ENCODE peak calls at places on chromosome 11, in eight cellular contexts. I is Panc1, W is HCT116, N is SK-N-SH, Z is endothelial cell of umbilical vein, U is upper lobe of left lung, D is transverse colon, R is sigmoid colon. H is an unnamed sample.
A peak's percentile ranks its signal among the peaks of the same experiment; 100 is the strongest.

GRCh38 chr11:125262194-125262824 is 97.8 kb downstream of the PKNOX2 start:
- DNase-seq in D (no peak), U (no peak), N (no peak), Z (no peak), R (no peak), W (no peak), I (no peak), H (no peak)

GRCh38 chr11:1824221-1825038 is 10.4 kb upstream of the SYT8 start:
- DNase-seq in U (no peak), I (no peak), W (no peak), R (no peak), Z (no peak), N (no peak), D (no peak), H (no peak)

GRCh38 chr11:57054782-57055181 is 66.1 kb downstream of the OR5AK2 start:
- DNase-seq in N (peak; percentile 32), I (no peak), W (no peak), U (no peak), Z (no peak), R (no peak), D (no peak), H (no peak)

GRCh38 chr11:7677071-7677470 is 3.8 kb upstream of the CYB5R2 start:
- DNase-seq in R (no peak), I (no peak), W (no peak), Z (peak; percentile 19), N (no peak), U (no peak), D (no peak), H (no peak)

GRCh38 chr11:86570457-86570856 is 102.0 kb downstream of the ME3 start:
- DNase-seq in U (no peak), R (no peak), N (no peak), W (no peak), Z (no peak), I (no peak), D (no peak), H (no peak)

GRCh38 chr11:128701086-128701485 is 7.2 kb downstream of the FLI1 start:
- DNase-seq in N (no peak), I (no peak), W (no peak), U (no peak), R (no peak), Z (peak; percentile 36), D (no peak), H (no peak)

GRCh38 chr11:46603704-46604308 is 10.0 kb upstream of the AMBRA1 start:
- DNase-seq in D (no peak), N (no peak), U (no peak), W (no peak), I (no peak), Z (no peak), R (no peak), H (no peak)

GRCh38 chr11:28736256-28736655 is 628.1 kb downstream of the METTL15 start:
- DNase-seq in R (no peak), W (no peak), U (no peak), D (no peak), Z (no peak), I (no peak), N (no peak), H (no peak)

GRCh38 chr11:17343907-17344306 is 7.7 kb upstream of the NCR3LG1 start:
- DNase-seq in W (peak; percentile 56), I (no peak), R (no peak), Z (no peak), U (no peak), N (no peak), D (no peak), H (no peak)

GRCh38 chr11:12137938-12138731 is 27.7 kb downstream of the MICAL2 start:
- DNase-seq in U (peak; percentile 22), Z (peak; percentile 82), R (peak; percentile 65), D (peak; percentile 12), I (no peak), N (peak; percentile 38), W (no peak), H (no peak)

GRCh38 chr11:22479986-22480740 is 142.0 kb downstream of the SLC17A6 start:
- DNase-seq in N (no peak), R (no peak), D (no peak), U (no peak), Z (no peak), I (no peak), W (no peak), H (no peak)

GRCh38 chr11:9351956-9352355 is 32.5 kb upstream of the IPO7 start:
- DNase-seq in U (no peak), D (no peak), R (no peak), I (no peak), W (no peak), Z (no peak), N (no peak), H (no peak)

GRCh38 chr11:113408887-113409286 is 21.3 kb downstream of the ANKK1 start:
- DNase-seq in D (no peak), W (no peak), Z (no peak), U (no peak), N (no peak), R (no peak), I (no peak), H (no peak)

GRCh38 chr11:113408206-113408605 is 20.6 kb downstream of the ANKK1 start:
- DNase-seq in N (no peak), D (no peak), I (no peak), U (no peak), W (no peak), R (no peak), Z (no peak), H (no peak)

GRCh38 chr11:113410414-113411135 is 23.0 kb downstream of the ANKK1 start:
- DNase-seq in R (no peak), Z (no peak), D (no peak), N (no peak), U (no peak), W (no peak), I (no peak), H (no peak)

GRCh38 chr11:113412675-113413074 is 25.1 kb downstream of the ANKK1 start:
- DNase-seq in W (no peak), Z (no peak), U (no peak), N (no peak), I (no peak), R (no peak), D (no peak), H (no peak)

DNA sequence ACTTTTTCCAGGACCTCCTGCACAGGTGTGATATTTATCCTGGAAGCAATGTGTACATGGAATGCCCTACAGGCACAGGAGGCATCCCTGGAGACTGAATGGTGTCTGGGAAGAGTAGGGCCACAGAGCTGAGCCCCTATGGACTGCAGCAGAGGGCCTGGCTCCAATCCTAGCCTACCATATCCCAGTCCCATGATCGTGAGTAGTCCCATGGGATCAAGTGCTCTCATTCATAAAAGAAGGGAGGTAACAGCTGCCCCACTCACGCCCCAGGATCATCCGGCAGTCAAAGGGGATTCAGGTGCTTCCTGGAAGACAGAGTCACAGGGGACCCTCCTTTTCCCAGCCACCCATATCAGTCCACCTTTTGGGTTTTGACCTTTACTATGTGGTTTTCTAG is 24.0 kb downstream of the ANKK1 start:
- DNase-seq in R (no peak), Z (no peak), I (no peak), N (no peak), W (no peak), U (no peak), D (no peak), H (no peak)
- H3K4me3 ChIP-seq in R (no peak overlapping the region), Z (no peak overlapping the region), I (no peak overlapping the region), N (no peak overlapping the region), W (no peak overlapping the region), U (no peak overlapping the region), D (no peak overlapping the region), H (no peak overlapping the region)

GRCh38 chr11:3169952-3170755 is 5.0 kb upstream of the OSBPL5 start:
- DNase-seq in Z (no peak), R (no peak), I (no peak), D (no peak), U (no peak), N (no peak), W (no peak), H (no peak)
- TF ChIP-seq CTCF in Z (no peak), R (no peak), I (no peak), D (no peak), U (no peak), N (no peak), W (no peak), H (no peak)

DNA sequence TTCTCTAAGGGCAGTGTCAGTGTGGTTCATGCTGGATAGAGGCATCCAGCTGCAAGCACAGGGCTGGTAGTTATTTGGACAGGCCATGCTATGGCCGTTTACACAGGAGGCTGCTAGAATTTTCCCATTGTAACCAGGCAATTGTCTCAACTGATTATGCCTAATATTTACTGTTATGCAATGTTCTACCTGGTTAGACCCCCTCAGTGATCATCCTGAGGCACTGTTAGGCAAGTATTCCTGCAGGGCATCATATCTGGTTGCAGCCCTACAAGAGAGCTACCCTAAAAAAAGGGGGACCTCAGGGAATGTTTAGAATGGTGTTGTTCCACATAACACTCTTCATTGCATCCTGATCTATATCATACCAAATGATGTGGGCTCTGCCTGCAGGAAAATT is 1124.6 kb downstream of the JRKL start:
- DNase-seq in N (no peak), I (no peak), D (no peak), U (no peak), Z (no peak), W (no peak), R (no peak), H (no peak)
- TF ChIP-seq POLR2AphosphoS5 in N (no peak), I (no peak), D (no peak), U (no peak), Z (no peak), W (no peak), R (no peak), H (no peak)

DNA sequence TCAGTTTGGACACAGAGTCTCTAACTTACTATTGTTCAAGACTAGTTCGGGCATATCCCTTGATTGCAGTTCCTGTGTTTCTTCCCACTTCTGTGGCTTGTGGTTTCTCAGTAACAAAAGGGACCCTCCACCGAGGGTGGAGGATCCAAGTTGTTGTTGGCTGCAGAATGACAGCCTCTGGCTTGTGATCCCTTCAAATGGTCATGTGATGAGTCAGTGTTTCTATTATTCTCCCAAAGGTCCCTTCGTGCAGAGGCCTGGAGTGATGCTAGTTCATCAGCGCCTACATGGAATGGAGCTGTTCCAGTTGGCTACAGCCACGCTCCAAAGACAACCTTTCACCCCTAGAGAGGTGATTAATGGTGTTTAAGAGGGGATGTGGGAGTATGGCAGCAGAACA is 2.6 kb upstream of the VWCE start:
- DNase-seq in W (no peak), D (no peak), I (no peak), U (no peak), Z (peak; percentile 94), N (no peak), R (peak; percentile 78), H (no peak)
- H3K4me3 ChIP-seq in W (no peak overlapping the region), D (no peak overlapping the region), I (no peak overlapping the region), U (no peak overlapping the region), Z (no peak overlapping the region), N (no peak overlapping the region), R (no peak overlapping the region), H (no peak overlapping the region)

DNA sequence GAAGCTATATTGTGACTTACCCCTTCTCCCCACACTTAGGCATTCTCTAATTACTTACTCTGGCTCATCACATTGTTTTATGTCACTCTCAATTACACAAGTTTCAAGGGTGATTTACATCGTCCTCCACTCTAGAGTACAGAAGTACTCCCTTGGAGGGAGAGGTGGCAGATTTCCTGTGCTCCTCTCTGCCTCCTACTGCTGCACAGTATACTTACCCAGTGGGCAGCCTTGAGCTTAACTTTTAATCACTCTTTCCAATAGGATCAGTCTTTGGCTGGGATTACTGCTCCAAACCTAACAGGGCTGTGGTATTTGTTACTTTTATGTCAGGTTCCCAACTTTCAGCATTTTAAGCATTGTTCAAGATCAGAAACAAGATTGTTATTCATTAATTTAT is 211.5 kb downstream of the AASDHPPT start:
- DNase-seq in R (no peak), W (no peak), I (no peak), Z (no peak), D (no peak), U (no peak), N (no peak), H (no peak)
- TF ChIP-seq CTCF in R (no peak), W (no peak), I (peak; percentile 25), Z (no peak), D (no peak), U (no peak), N (no peak), H (no peak)

H was measured in breast epithelium.